ENCODE peak calls at places on chromosomes 4 and X, in ten cellular contexts. D is CD4-positive, alpha-beta T cell; O is lung; W is GM20000; Q is AG09319; U is ascending aorta; Z is astrocyte of the spinal cord; J is HCT116; L is B cell; M is dorsolateral prefrontal cortex. R is an unnamed sample.

GRCh38 chrX:144896323-144896722 is 351.0 kb upstream of the SPANXN1 start:
- DNase-seq in D (no peak), O (no peak), W (no peak), Q (no peak), U (no peak), Z (no peak), J (no peak), L (no peak), M (no peak), R (no peak)

GRCh38 chr4:33493231-33493630 is 2751.1 kb downstream of the ARAP2 start:
- DNase-seq in D (no peak), O (no peak), W (no peak), Q (no peak), U (no peak), Z (no peak), J (no peak), L (no peak), M (no peak), R (no peak)

GRCh38 chr4:15754323-15754722 is 23.8 kb upstream of the CD38 start:
- DNase-seq in D (peak), O (no peak), W (no peak), Q (no peak), U (no peak), Z (peak), J (no peak), L (no peak), M (no peak), R (no peak)

GRCh38 chr4:184019084-184019483 is 114.0 kb downstream of the STOX2 start:
- DNase-seq in D (no peak), O (no peak), W (no peak), Q (no peak), U (no peak), Z (peak), J (no peak), L (no peak), M (no peak), R (no peak)

GRCh38 chr4:174045381-174045780 is 238.1 kb downstream of the FBXO8 start:
- DNase-seq in D (no peak), O (no peak), W (no peak), Q (no peak), U (no peak), Z (no peak), J (no peak), L (no peak), M (no peak), R (no peak)

GRCh38 chr4:1249148-1249730 is 309 bp upstream of the CTBP1 start:
- DNase-seq in D (peak), O (peak), W (peak), Q (peak), U (peak), Z (peak), J (peak), L (peak), M (peak), R (peak)

GRCh38 chr4:878796-879729 is 53.1 kb downstream of the GAK start:
- DNase-seq in D (peak), O (no peak), W (no peak), Q (no peak), U (no peak), Z (no peak), J (no peak), L (no peak), M (no peak), R (no peak)

GRCh38 chr4:3635090-3635820 is 103.0 kb upstream of the LRPAP1 start:
- DNase-seq in D (no peak), O (no peak), W (no peak), Q (no peak), U (no peak), Z (no peak), J (no peak), L (no peak), M (no peak), R (no peak)

GRCh38 chrX:38375888-38376287 is 23.5 kb downstream of the OTC start:
- DNase-seq in D (no peak), O (no peak), W (peak), Q (no peak), U (no peak), Z (peak), J (peak), L (peak), M (no peak), R (no peak)

GRCh38 chrX:14865201-14865600 is 7.7 kb downstream of the FANCB start:
- DNase-seq in D (no peak), O (no peak), W (no peak), Q (no peak), U (no peak), Z (peak), J (no peak), L (no peak), M (no peak), R (no peak)

GRCh38 chr4:13248621-13249298 is 235.4 kb downstream of the RAB28 start:
- DNase-seq in D (no peak), O (no peak), W (no peak), Q (no peak), U (no peak), Z (peak), J (peak), L (no peak), M (no peak), R (no peak)

GRCh38 chr4:12123709-12124108 is 695.0 kb upstream of the HS3ST1 start:
- DNase-seq in D (no peak), O (no peak), W (no peak), Q (no peak), U (no peak), Z (no peak), J (no peak), L (no peak), M (no peak), R (peak)

GRCh38 chr4:110682311-110682710 is 59.4 kb upstream of the PITX2 start:
- DNase-seq in D (no peak), O (no peak), W (no peak), Q (no peak), U (no peak), Z (no peak), J (no peak), L (no peak), M (no peak), R (no peak)

GRCh38 chr4:183485411-183486160 is 19.3 kb upstream of the ING2 start:
- DNase-seq in D (no peak), O (no peak), W (no peak), Q (no peak), U (no peak), Z (no peak), J (no peak), L (no peak), M (no peak), R (no peak)

GRCh38 chr4:99323761-99324160 is 2.6 kb upstream of the ADH1B start:
- DNase-seq in D (no peak), O (no peak), W (no peak), Q (peak), U (peak), Z (no peak), J (no peak), L (no peak), M (no peak), R (no peak)

GRCh38 chr4:165345663-165346417 is 18.4 kb downstream of the MSMO1 start:
- DNase-seq in D (no peak), O (no peak), W (no peak), Q (no peak), U (no peak), Z (peak), J (no peak), L (no peak), M (no peak), R (no peak)

GRCh38 chr4:16844796-16845586 is 53.5 kb downstream of the LDB2 start:
- DNase-seq in D (no peak), O (no peak), W (no peak), Q (no peak), U (no peak), Z (peak), J (no peak), L (no peak), M (peak), R (no peak)

GRCh38 chr4:181030961-181031360 is 1212.2 kb upstream of the TENM3 start:
- DNase-seq in D (no peak), O (no peak), W (no peak), Q (peak), U (no peak), Z (peak), J (no peak), L (no peak), M (no peak), R (no peak)

GRCh38 chr4:139861471-139861870 is 195.9 kb downstream of the MGST2 start:
- DNase-seq in D (no peak), O (no peak), W (no peak), Q (no peak), U (no peak), Z (no peak), J (no peak), L (no peak), M (no peak), R (no peak)

GRCh38 chr4:124777007-124777406 is 64.5 kb upstream of the ANKRD50 start:
- DNase-seq in D (no peak), O (no peak), W (no peak), Q (no peak), U (no peak), Z (peak), J (no peak), L (no peak), M (no peak), R (no peak)

GRCh38 chrX:138775501-138775900 is 64.0 kb upstream of the FGF13 start:
- DNase-seq in D (no peak), O (no peak), W (peak), Q (peak), U (no peak), Z (peak), J (no peak), L (peak), M (no peak), R (no peak)

GRCh38 chr4:66929748-66930147 is 615.6 kb downstream of the CENPC start:
- DNase-seq in D (no peak), O (no peak), W (no peak), Q (no peak), U (no peak), Z (no peak), J (no peak), L (no peak), M (peak), R (no peak)

GRCh38 chrX:147072747-147073146 is 258.2 kb upstream of the CXorf51A start:
- DNase-seq in D (no peak), O (no peak), W (no peak), Q (no peak), U (no peak), Z (no peak), J (no peak), L (no peak), M (no peak), R (no peak)

GRCh38 chr4:3073158-3074077 is 920 bp downstream of the HTT-AS start:
- DNase-seq in D (peak), O (peak), W (no peak), Q (no peak), U (no peak), Z (no peak), J (no peak), L (no peak), M (no peak), R (no peak)

GRCh38 chr4:121932212-121932974 is 19.5 kb downstream of the TRPC3 start:
- DNase-seq in D (no peak), O (no peak), W (no peak), Q (no peak), U (no peak), Z (no peak), J (no peak), L (no peak), M (no peak), R (no peak)

GRCh38 chr4:140717313-140717712 is 38.9 kb downstream of the TBC1D9 start:
- DNase-seq in D (no peak), O (no peak), W (no peak), Q (no peak), U (no peak), Z (no peak), J (no peak), L (no peak), M (no peak), R (no peak)

GRCh38 chrX:50704360-50704759 is 109.6 kb downstream of the SHROOM4 start:
- DNase-seq in D (no peak), O (no peak), W (no peak), Q (no peak), U (no peak), Z (no peak), J (no peak), L (no peak), M (no peak), R (no peak)

GRCh38 chr4:28373601-28374000 is 1513.0 kb downstream of the STIM2 start:
- DNase-seq in D (no peak), O (no peak), W (no peak), Q (no peak), U (no peak), Z (peak), J (no peak), L (no peak), M (no peak), R (no peak)

GRCh38 chrX:42732506-42732905 is 45.5 kb downstream of the PPP1R2C start:
- DNase-seq in D (no peak), O (no peak), W (no peak), Q (no peak), U (no peak), Z (no peak), J (no peak), L (no peak), M (no peak), R (no peak)

GRCh38 chr4:8556341-8557150 is 23.6 kb upstream of the GPR78 start:
- DNase-seq in D (no peak), O (no peak), W (no peak), Q (no peak), U (no peak), Z (no peak), J (no peak), L (no peak), M (no peak), R (no peak)

GRCh38 chr4:164210377-164210776 is 543.6 kb upstream of the SMIM31 start:
- DNase-seq in D (no peak), O (no peak), W (no peak), Q (no peak), U (no peak), Z (no peak), J (no peak), L (no peak), M (no peak), R (no peak)

GRCh38 chr4:28558871-28559270 is 1698.2 kb downstream of the STIM2 start:
- DNase-seq in D (no peak), O (no peak), W (no peak), Q (no peak), U (no peak), Z (no peak), J (no peak), L (no peak), M (no peak), R (no peak)

GRCh38 chrX:107549504-107549903 is 78.8 kb upstream of the PRPS1 start:
- DNase-seq in D (peak), O (no peak), W (no peak), Q (no peak), U (no peak), Z (no peak), J (no peak), L (no peak), M (no peak), R (no peak)

GRCh38 chr4:16125571-16126445 is 42.0 kb upstream of the PROM1 start:
- DNase-seq in D (no peak), O (no peak), W (no peak), Q (no peak), U (no peak), Z (no peak), J (no peak), L (no peak), M (no peak), R (no peak)

DNA sequence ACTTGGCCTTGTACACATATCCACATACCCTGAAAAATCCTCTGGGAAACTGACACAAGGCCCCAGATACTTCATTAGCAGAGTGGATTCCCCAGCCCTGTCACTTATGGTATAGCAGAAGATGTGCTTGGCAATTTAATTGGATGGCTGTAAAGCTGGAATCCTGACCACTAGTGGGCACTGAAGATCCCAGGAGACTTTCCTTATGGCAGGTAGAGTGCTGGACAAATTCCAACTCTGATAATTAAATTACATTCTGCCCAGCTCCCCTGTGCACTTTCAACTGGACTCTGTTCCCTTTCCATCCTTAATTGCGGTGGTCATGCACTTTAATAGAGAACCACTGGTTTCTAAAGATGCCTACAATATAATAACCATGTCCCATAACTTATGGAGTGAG is 119.8 kb downstream of the DCK start:
- DNase-seq in D (no peak), O (no peak), W (no peak), Q (no peak), U (no peak), Z (no peak), J (peak), L (no peak), M (no peak), R (no peak)
- TF ChIP-seq CTCF in D (no peak), O (no peak), W (no peak), Q (no peak), U (no peak), Z (peak), J (peak), L (no peak), M (no peak), R (no peak)

GRCh38 chr4:4677825-4678522 is 136.1 kb upstream of the STX18 start:
- DNase-seq in D (no peak), O (no peak), W (no peak), Q (peak), U (no peak), Z (peak), J (peak), L (no peak), M (no peak), R (no peak)
- TF ChIP-seq CTCF in D (no peak), O (no peak), W (no peak), Q (peak), U (no peak), Z (peak), J (peak), L (no peak), M (peak), R (peak)

GRCh38 chrX:4485917-4486316 is 772.5 kb upstream of the PRKX start:
- DNase-seq in D (no peak), O (no peak), W (no peak), Q (no peak), U (no peak), Z (no peak), J (no peak), L (no peak), M (no peak), R (no peak)
- TF ChIP-seq CTCF in D (no peak), O (no peak), W (no peak), Q (no peak), U (no peak), Z (no peak), J (no peak), L (no peak), M (no peak), R (no peak)

GRCh38 chrX:45722471-45722870 is 521.8 kb upstream of the DIPK2B start:
- DNase-seq in D (no peak), O (no peak), W (no peak), Q (no peak), U (no peak), Z (no peak), J (no peak), L (no peak), M (no peak), R (no peak)

GRCh38 chrX:45719751-45720501 is 519.2 kb upstream of the DIPK2B start:
- DNase-seq in D (no peak), O (no peak), W (no peak), Q (no peak), U (no peak), Z (no peak), J (no peak), L (no peak), M (no peak), R (no peak)

GRCh38 chrX:45715787-45716186 is 515.1 kb upstream of the DIPK2B start:
- DNase-seq in D (no peak), O (no peak), W (no peak), Q (no peak), U (no peak), Z (peak), J (no peak), L (no peak), M (no peak), R (no peak)

GRCh38 chrX:45716747-45717146 is 516.1 kb upstream of the DIPK2B start:
- DNase-seq in D (no peak), O (no peak), W (no peak), Q (no peak), U (no peak), Z (no peak), J (no peak), L (no peak), M (no peak), R (no peak)

DNA sequence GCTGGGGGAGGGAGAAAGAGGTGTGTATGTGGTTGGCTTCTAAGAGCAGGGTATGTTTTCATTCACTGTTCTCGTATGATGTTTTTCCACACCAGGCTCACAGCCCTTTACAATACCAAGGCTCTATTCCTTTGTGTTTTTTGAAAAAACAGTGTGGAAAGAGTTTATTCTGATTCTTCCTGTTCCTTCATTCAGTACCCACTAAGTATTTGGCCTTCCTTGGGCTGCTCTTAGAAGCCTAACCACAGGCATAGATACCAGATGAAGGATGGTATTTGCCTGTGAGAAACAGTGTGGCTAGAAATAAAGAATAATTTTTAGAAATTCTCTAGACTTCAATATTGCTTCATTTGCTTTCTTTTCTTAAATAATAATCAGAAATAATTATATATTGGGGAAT is 518.0 kb upstream of the DIPK2B start:
- DNase-seq in D (no peak), O (no peak), W (no peak), Q (no peak), U (no peak), Z (peak), J (no peak), L (no peak), M (no peak), R (no peak)
- TF ChIP-seq CTCF in D (no peak), O (no peak), W (no peak), Q (no peak), U (no peak), Z (no peak), J (no peak), L (no peak), M (no peak), R (no peak)

DNA sequence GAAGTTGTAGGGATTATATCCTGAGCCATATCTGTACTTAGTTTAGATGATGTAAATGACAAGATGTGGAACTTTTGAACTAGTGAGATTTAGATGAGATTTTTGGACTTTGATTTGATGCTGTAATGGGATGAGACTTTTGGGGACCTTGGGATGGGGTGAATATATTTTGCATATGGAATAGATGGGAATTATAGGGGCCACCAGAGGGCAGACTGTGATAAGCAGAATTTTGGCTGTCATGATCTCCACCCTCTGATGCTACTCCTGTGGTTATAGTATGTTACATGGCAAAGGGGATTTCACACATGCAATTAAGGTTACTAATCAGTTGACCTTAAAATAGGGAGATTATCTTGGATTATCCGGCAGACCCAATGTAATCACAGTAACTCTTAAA is 214.0 kb upstream of the NHS start:
- DNase-seq in D (no peak), O (no peak), W (no peak), Q (no peak), U (no peak), Z (no peak), J (no peak), L (no peak), M (no peak), R (no peak)
- TF ChIP-seq CTCF in D (no peak), O (no peak), W (no peak), Q (no peak), U (no peak), Z (peak), J (peak), L (no peak), M (no peak), R (no peak)

R was measured in CD14-positive monocyte.